ENCODE peak calls at places on chromosomes 6 and 20, in four cellular contexts. U, L, K and N are unnamed samples.
A peak's percentile ranks its signal among the peaks of the same experiment; 100 is the strongest.

GRCh38 chr6:88349511-88349910 is 183.4 kb upstream of the CNR1 start:
- DNase-seq in U (no peak), L (no peak), K (no peak), N (no peak)

GRCh38 chr20:32575805-32576204 is 9.3 kb downstream of the NOL4L start:
- DNase-seq in U (no peak), L (no peak), K (no peak), N (no peak)

GRCh38 chr6:39929733-39930461 is 4.4 kb downstream of the MOCS1 start:
- DNase-seq in U (no peak), L (no peak), K (no peak), N (no peak)

GRCh38 chr6:52644246-52644645 is 26.7 kb upstream of the TMEM14A start:
- DNase-seq in U (no peak), L (no peak), K (no peak), N (no peak)

GRCh38 chr20:1326031-1326930 is 2.7 kb downstream of the SDCBP2 start:
- DNase-seq in U (peak; percentile 63), L (no peak), K (no peak), N (peak; percentile 62)

GRCh38 chr20:6924681-6925080 is 157.2 kb downstream of the BMP2 start:
- DNase-seq in U (no peak), L (no peak), K (no peak), N (no peak)

GRCh38 chr6:144268821-144269220 is 16.3 kb upstream of the UTRN start:
- DNase-seq in U (no peak), L (no peak), K (no peak), N (no peak)

GRCh38 chr6:12258591-12258990 is 31.6 kb upstream of the EDN1 start:
- DNase-seq in U (no peak), L (no peak), K (no peak), N (no peak)

GRCh38 chr6:56659721-56660373 is 17.2 kb upstream of the DST start:
- DNase-seq in U (no peak), L (no peak), K (no peak), N (no peak)

GRCh38 chr20:43767686-43768474 is 41.1 kb upstream of the GTSF1L start:
- DNase-seq in U (no peak), L (no peak), K (peak; percentile 68), N (no peak)

GRCh38 chr6:24574809-24575208 is 71.2 kb downstream of the KIAA0319 start:
- DNase-seq in U (no peak), L (no peak), K (no peak), N (no peak)

GRCh38 chr6:3359091-3359752 is 97.6 kb downstream of the SLC22A23 start:
- DNase-seq in U (no peak), L (no peak), K (no peak), N (no peak)

GRCh38 chr6:131545317-131545716 is 27.7 kb upstream of the ARG1 start:
- DNase-seq in U (no peak), L (no peak), K (no peak), N (no peak)

GRCh38 chr6:164124986-164125385 is 710.5 kb downstream of the QKI start:
- DNase-seq in U (no peak), L (no peak), K (peak; percentile 45), N (no peak)

GRCh38 chr6:116011520-116011919 is 49.2 kb downstream of the FRK start:
- DNase-seq in U (no peak), L (no peak), K (no peak), N (no peak)

GRCh38 chr20:2751868-2752630 is 48.4 kb downstream of the CPXM1 start:
- DNase-seq in U (peak; percentile 52), L (peak; percentile 44), K (no peak), N (peak; percentile 62)

GRCh38 chr6:11126876-11127275 is 15.4 kb upstream of the ERVFRD-1 start:
- DNase-seq in U (no peak), L (no peak), K (peak; percentile 15), N (no peak)

GRCh38 chr20:37285664-37286374 is 3.6 kb upstream of the MANBAL start:
- DNase-seq in U (no peak), L (no peak), K (no peak), N (no peak)

GRCh38 chr20:11101243-11101642 is 427.4 kb upstream of the JAG1 start:
- DNase-seq in U (no peak), L (no peak), K (no peak), N (no peak)

GRCh38 chr6:139149383-139149782 is 14.5 kb downstream of the HECA start:
- DNase-seq in U (peak; percentile 43), L (no peak), K (no peak), N (no peak)

GRCh38 chr6:38413097-38413800 is 226.5 kb downstream of the BTBD9 start:
- DNase-seq in U (peak; percentile 56), L (no peak), K (no peak), N (no peak)

GRCh38 chr6:39301606-39302005 is 12.6 kb downstream of the KCNK17 start:
- DNase-seq in U (no peak), L (no peak), K (no peak), N (no peak)

GRCh38 chr20:64150756-64151633 is 13.3 kb upstream of the MYT1 start:
- DNase-seq in U (no peak), L (no peak), K (no peak), N (no peak)

GRCh38 chr6:34172961-34173775 is 27.3 kb upstream of the GRM4 start:
- DNase-seq in U (no peak), L (no peak), K (no peak), N (peak; percentile 6)

GRCh38 chr6:160031442-160031841 is 62.6 kb downstream of the IGF2R start:
- DNase-seq in U (no peak), L (no peak), K (no peak), N (no peak)

GRCh38 chr6:86609549-86610388 is 327.6 kb upstream of the HTR1E start:
- DNase-seq in U (no peak), L (no peak), K (no peak), N (no peak)

GRCh38 chr6:143337201-143337949 is 113.1 kb downstream of the ADAT2 start:
- DNase-seq in U (no peak), L (peak; percentile 21), K (peak; percentile 19), N (no peak)

GRCh38 chr6:97176468-97176867 is 106.5 kb downstream of the MMS22L start:
- DNase-seq in U (no peak), L (no peak), K (no peak), N (no peak)

GRCh38 chr6:168865-169455 is 123.3 kb upstream of the DUSP22 start:
- DNase-seq in U (no peak), L (no peak), K (peak; percentile 49), N (no peak)

GRCh38 chr6:99603421-99604160 is 3.0 kb upstream of the PRDM13 start:
- DNase-seq in U (no peak), L (no peak), K (no peak), N (no peak)

GRCh38 chr6:13026557-13026956 is 301.8 kb downstream of the TBC1D7 start:
- DNase-seq in U (no peak), L (no peak), K (no peak), N (no peak)

GRCh38 chr6:166343157-166343502 is 785 bp upstream of the SFT2D1 start:
- DNase-seq in U (no peak), L (no peak), K (no peak), N (no peak)

GRCh38 chr6:87730310-87730709 is 28.3 kb upstream of the AKIRIN2 start:
- DNase-seq in U (no peak), L (no peak), K (peak; percentile 40), N (no peak)

GRCh38 chr6:108902389-108902792 is 54.2 kb downstream of the ARMC2 start:
- DNase-seq in U (no peak), L (no peak), K (peak; percentile 8), N (no peak)

GRCh38 chr6:31740397-31741223 is 805 bp downstream of the MSH5 start:
- DNase-seq in U (no peak), L (no peak), K (no peak), N (no peak)

GRCh38 chr6:127481628-127482027 is 22.4 kb upstream of the KIAA0408 start:
- DNase-seq in U (no peak), L (no peak), K (peak; percentile 94), N (no peak)

GRCh38 chr6:166969390-166970002 is 13.1 kb upstream of the RNASET2 start:
- DNase-seq in U (no peak), L (peak; percentile 11), K (no peak), N (no peak)

GRCh38 chr6:39344821-39345280 is 22.3 kb upstream of the KCNK16 start:
- DNase-seq in U (no peak), L (no peak), K (peak; percentile 2), N (no peak)

GRCh38 chr6:33451606-33452005 is 2.8 kb upstream of the ZBTB9 start:
- DNase-seq in U (no peak), L (no peak), K (no peak), N (no peak)